ENCODE peak calls at places on chromosome 7, in six cellular contexts. One of them, this sample, is unnamed.

GRCh38 chr7:54814401-54814800 is 55.4 kb upstream of the SEC61G start:
- DNase-seq in SK-N-SH: no peak
- DNase-seq in HepG2: no peak
- DNase-seq in H1: no peak
- DNase-seq in K562: no peak
- DNase-seq in GM12878: no peak
- DNase-seq in this sample: no peak

GRCh38 chr7:77797734-77798393 is 370 bp downstream of the TMEM60 start:
- DNase-seq in SK-N-SH: peak
- DNase-seq in HepG2: no peak
- DNase-seq in H1: no peak
- DNase-seq in K562: no peak
- DNase-seq in GM12878: no peak
- DNase-seq in this sample: no peak

GRCh38 chr7:96273716-96274115 is 48.2 kb downstream of the SLC25A13 start:
- DNase-seq in SK-N-SH: no peak
- DNase-seq in HepG2: no peak
- DNase-seq in H1: no peak
- DNase-seq in K562: no peak
- DNase-seq in GM12878: no peak
- DNase-seq in this sample: no peak

GRCh38 chr7:130242198-130243014 is 24.3 kb upstream of the CPA2 start:
- DNase-seq in SK-N-SH: peak
- DNase-seq in HepG2: peak
- DNase-seq in H1: no peak
- DNase-seq in K562: peak
- DNase-seq in GM12878: peak
- DNase-seq in this sample: peak

GRCh38 chr7:28802450-28802849 is 155.7 kb downstream of the TRIL start:
- DNase-seq in SK-N-SH: peak
- DNase-seq in HepG2: no peak
- DNase-seq in H1: no peak
- DNase-seq in K562: no peak
- DNase-seq in GM12878: no peak
- DNase-seq in this sample: no peak

GRCh38 chr7:41627921-41628320 is 75.0 kb downstream of the INHBA start:
- DNase-seq in SK-N-SH: no peak
- DNase-seq in HepG2: no peak
- DNase-seq in H1: peak
- DNase-seq in K562: no peak
- DNase-seq in GM12878: no peak
- DNase-seq in this sample: no peak

GRCh38 chr7:41319601-41320000 is 383.3 kb downstream of the INHBA start:
- DNase-seq in SK-N-SH: no peak
- DNase-seq in HepG2: no peak
- DNase-seq in H1: no peak
- DNase-seq in K562: no peak
- DNase-seq in GM12878: no peak
- DNase-seq in this sample: no peak

GRCh38 chr7:94856643-94857042 is 50.8 kb upstream of the PPP1R9A start:
- DNase-seq in SK-N-SH: no peak
- DNase-seq in HepG2: peak
- DNase-seq in H1: no peak
- DNase-seq in K562: no peak
- DNase-seq in GM12878: no peak
- DNase-seq in this sample: no peak

GRCh38 chr7:12638851-12639467 is 48.5 kb upstream of the ARL4A start:
- DNase-seq in SK-N-SH: peak
- DNase-seq in HepG2: peak
- DNase-seq in H1: no peak
- DNase-seq in K562: peak
- DNase-seq in GM12878: no peak
- DNase-seq in this sample: peak

GRCh38 chr7:32048970-32049369 is 21.2 kb downstream of the PDE1C start:
- DNase-seq in SK-N-SH: no peak
- DNase-seq in HepG2: no peak
- DNase-seq in H1: no peak
- DNase-seq in K562: no peak
- DNase-seq in GM12878: peak
- DNase-seq in this sample: no peak

GRCh38 chr7:108722561-108722960 is 152.9 kb downstream of the DNAJB9 start:
- DNase-seq in SK-N-SH: no peak
- DNase-seq in HepG2: no peak
- DNase-seq in H1: no peak
- DNase-seq in K562: no peak
- DNase-seq in GM12878: no peak
- DNase-seq in this sample: no peak

GRCh38 chr7:88337556-88337955 is 30.9 kb upstream of the STEAP4 start:
- DNase-seq in SK-N-SH: no peak
- DNase-seq in HepG2: no peak
- DNase-seq in H1: no peak
- DNase-seq in K562: no peak
- DNase-seq in GM12878: no peak
- DNase-seq in this sample: no peak

GRCh38 chr7:140649566-140650205 is 9.1 kb upstream of the DENND2A start:
- DNase-seq in SK-N-SH: no peak
- DNase-seq in HepG2: no peak
- DNase-seq in H1: no peak
- DNase-seq in K562: no peak
- DNase-seq in GM12878: no peak
- DNase-seq in this sample: no peak

GRCh38 chr7:2248984-2249694 is 7.1 kb downstream of the NUDT1 start:
- DNase-seq in SK-N-SH: peak
- DNase-seq in HepG2: no peak
- DNase-seq in H1: no peak
- DNase-seq in K562: no peak
- DNase-seq in GM12878: peak
- DNase-seq in this sample: peak
- TF ChIP-seq GABPA in SK-N-SH: peak
- TF ChIP-seq GABPA in HepG2: no peak
- TF ChIP-seq GABPA in H1: no peak
- TF ChIP-seq GABPA in K562: peak
- TF ChIP-seq GABPA in GM12878: no peak
- TF ChIP-seq GABPA in this sample: no peak

DNA sequence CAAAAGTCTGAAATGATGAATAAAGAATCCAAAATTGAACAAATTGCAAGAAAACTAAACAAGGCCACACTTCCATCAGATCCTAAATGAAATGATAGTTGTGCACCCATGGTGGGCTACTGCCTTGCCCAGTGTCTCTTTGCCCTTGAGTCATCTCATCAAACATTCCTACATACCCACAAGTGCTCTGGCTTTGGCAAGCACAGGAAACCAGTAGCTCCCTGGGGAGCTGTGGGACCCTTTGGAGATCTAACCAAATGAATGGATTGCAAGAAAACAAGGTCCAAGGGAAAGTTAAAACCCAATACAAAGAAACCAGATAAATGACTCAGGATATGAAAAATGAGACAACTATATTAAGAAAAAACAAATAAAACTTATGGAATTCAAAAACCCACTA is 129.8 kb upstream of the TMEM229A start:
- DNase-seq in SK-N-SH: no peak
- DNase-seq in HepG2: no peak
- DNase-seq in H1: no peak
- DNase-seq in K562: no peak
- DNase-seq in GM12878: no peak
- DNase-seq in this sample: no peak
- TF ChIP-seq GABPA in SK-N-SH: no peak
- TF ChIP-seq GABPA in HepG2: no peak
- TF ChIP-seq GABPA in H1: no peak
- TF ChIP-seq GABPA in K562: no peak
- TF ChIP-seq GABPA in GM12878: no peak
- TF ChIP-seq GABPA in this sample: no peak

DNA sequence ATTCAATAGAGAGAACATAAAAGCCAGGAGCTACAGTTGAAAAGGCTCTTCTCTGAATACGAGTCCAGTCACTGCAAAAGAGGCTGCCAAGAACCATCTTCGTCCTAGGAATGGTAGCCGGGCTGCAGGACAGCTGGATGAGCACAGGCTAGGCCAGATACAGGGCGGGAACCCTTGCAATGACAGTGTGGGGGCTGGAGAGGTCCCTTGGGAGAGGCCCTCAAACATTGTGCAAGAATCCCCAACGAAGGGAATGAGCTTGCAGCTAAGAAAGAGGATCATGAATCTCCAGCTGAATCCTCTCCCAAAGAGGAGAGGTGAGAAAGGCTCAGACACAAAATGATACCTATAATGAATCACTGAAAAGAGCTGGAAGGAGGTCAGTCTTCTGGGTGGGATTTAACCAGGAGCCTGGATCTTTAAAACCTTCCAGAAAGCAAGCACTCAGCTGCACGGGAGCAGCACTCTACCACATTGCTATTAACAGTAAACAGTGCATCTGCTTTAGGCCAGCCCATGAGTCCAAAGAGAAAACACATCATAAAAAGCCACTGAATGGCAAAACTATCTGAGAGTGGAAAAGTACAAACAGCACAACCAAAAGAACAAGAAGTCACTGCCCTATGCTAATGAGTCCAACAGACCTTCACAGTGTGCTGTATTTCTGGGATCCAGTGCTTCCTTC is 287.9 kb downstream of the TNS3 start:
- DNase-seq in SK-N-SH: no peak
- DNase-seq in HepG2: no peak
- DNase-seq in H1: no peak
- DNase-seq in K562: no peak
- DNase-seq in GM12878: no peak
- DNase-seq in this sample: no peak
- TF ChIP-seq GABPA in SK-N-SH: no peak
- TF ChIP-seq GABPA in HepG2: no peak
- TF ChIP-seq GABPA in H1: no peak
- TF ChIP-seq GABPA in K562: no peak
- TF ChIP-seq GABPA in GM12878: no peak
- TF ChIP-seq GABPA in this sample: no peak

DNA sequence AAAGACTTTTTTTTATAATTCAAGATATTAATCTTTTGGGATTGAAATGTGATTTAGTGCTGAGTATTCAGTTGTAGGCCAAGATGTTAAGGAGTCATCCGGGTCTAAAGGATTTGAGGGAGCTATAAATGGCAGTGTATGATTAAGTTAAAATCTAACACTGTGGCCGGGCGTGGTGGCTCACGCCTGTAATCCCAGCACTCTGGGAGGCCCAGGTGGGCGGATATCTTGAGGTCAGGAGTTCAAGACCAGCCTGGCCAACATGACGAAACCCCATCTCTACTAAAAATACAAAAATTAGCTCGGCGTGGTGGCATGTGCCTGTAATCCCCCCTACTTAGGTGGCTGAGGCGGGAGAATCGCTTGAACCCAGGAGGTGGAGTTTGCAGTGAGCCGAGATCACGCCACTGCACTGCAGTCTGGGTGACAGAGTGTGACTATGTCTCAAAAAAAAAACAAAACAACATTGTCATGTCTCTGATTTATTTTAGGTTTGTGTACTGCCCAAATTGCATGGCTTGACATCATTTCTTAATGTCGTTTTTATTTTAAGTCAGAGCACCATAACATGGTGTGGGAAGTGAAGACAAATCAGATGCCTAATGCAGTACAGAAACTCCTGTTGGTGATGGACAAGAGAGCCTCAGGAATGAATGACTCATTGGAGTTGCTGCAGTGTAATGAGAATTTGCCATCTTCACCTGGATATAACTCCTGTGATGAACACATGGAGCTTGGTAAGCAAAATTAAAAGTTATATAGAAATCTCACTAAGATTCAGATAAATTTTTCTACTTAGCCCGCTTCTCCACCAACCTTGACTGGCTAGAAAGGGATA is 10.7 kb downstream of the HBP1 start:
- DNase-seq in SK-N-SH: no peak
- DNase-seq in HepG2: no peak
- DNase-seq in H1: no peak
- DNase-seq in K562: peak
- DNase-seq in GM12878: no peak
- DNase-seq in this sample: no peak
- TF ChIP-seq GABPA in SK-N-SH: no peak
- TF ChIP-seq GABPA in HepG2: no peak
- TF ChIP-seq GABPA in H1: no peak
- TF ChIP-seq GABPA in K562: no peak
- TF ChIP-seq GABPA in GM12878: no peak
- TF ChIP-seq GABPA in this sample: no peak

GRCh38 chr7:158419238-158419785 is 168.3 kb downstream of the PTPRN2 start:
- DNase-seq in SK-N-SH: no peak
- DNase-seq in HepG2: no peak
- DNase-seq in H1: no peak
- DNase-seq in K562: no peak
- DNase-seq in GM12878: no peak
- DNase-seq in this sample: no peak

GRCh38 chr7:158423190-158423555 is 164.4 kb downstream of the PTPRN2 start:
- DNase-seq in SK-N-SH: no peak
- DNase-seq in HepG2: no peak
- DNase-seq in H1: no peak
- DNase-seq in K562: no peak
- DNase-seq in GM12878: no peak
- DNase-seq in this sample: no peak

GRCh38 chr7:158422551-158423189 is 165.0 kb downstream of the PTPRN2 start:
- DNase-seq in SK-N-SH: no peak
- DNase-seq in HepG2: no peak
- DNase-seq in H1: no peak
- DNase-seq in K562: peak
- DNase-seq in GM12878: no peak
- DNase-seq in this sample: no peak

GRCh38 chr7:158420591-158421340 is 166.9 kb downstream of the PTPRN2 start:
- DNase-seq in SK-N-SH: no peak
- DNase-seq in HepG2: no peak
- DNase-seq in H1: no peak
- DNase-seq in K562: no peak
- DNase-seq in GM12878: no peak
- DNase-seq in this sample: no peak

DNA sequence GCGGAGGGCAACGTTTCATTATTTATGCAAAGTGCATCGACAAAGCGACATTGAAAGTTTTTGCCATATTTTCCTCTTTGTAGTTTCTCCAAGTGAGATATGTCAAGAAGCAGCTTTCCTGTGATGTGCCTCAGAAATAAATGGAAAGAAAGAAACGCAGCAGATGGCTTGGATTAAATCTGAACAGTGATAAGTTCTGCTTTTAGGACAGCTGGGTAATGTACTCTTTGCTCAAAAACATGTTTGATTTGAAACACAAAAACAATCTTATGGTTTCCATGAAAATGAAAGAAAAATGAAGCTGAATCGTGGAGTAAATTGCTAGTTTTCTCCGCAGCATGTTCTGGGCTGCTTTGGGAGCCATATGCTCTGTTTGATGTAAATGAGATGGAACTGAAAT is 166.2 kb downstream of the PTPRN2 start:
- DNase-seq in SK-N-SH: no peak
- DNase-seq in HepG2: no peak
- DNase-seq in H1: no peak
- DNase-seq in K562: no peak
- DNase-seq in GM12878: no peak
- DNase-seq in this sample: no peak
- TF ChIP-seq GABPA in SK-N-SH: no peak
- TF ChIP-seq GABPA in HepG2: no peak
- TF ChIP-seq GABPA in H1: no peak
- TF ChIP-seq GABPA in K562: no peak
- TF ChIP-seq GABPA in GM12878: no peak
- TF ChIP-seq GABPA in this sample: no peak

DNA sequence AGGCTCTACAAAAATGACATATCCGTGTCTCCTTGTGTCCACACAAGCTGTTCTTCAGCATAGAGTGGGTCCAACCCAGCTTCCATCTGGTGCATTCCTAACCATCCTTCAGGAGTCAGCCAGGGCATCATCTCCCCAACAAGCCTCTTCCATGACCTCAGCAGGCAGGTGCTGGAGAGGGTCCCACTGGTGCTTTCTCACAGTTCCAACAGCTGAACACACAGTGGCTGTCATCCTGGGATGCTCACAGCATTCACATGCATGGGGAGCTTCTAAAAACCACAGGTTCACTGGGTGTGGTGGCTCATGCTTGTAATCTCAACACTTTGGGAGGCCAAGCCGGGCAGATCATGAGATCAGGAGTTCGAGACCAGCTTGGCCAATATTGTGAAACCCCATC is 6.4 kb upstream of the CYP3A4 start:
- DNase-seq in SK-N-SH: no peak
- DNase-seq in HepG2: no peak
- DNase-seq in H1: no peak
- DNase-seq in K562: no peak
- DNase-seq in GM12878: no peak
- DNase-seq in this sample: no peak
- TF ChIP-seq GABPA in SK-N-SH: no peak
- TF ChIP-seq GABPA in HepG2: no peak
- TF ChIP-seq GABPA in H1: no peak
- TF ChIP-seq GABPA in K562: no peak
- TF ChIP-seq GABPA in GM12878: no peak
- TF ChIP-seq GABPA in this sample: no peak